ENCODE peak calls at places on chromosomes 13 and 19, in five cellular contexts. Y is stimulated activated CD4-positive, alpha-beta T cell treated with anti-CD3 and anti-CD28 coated beads, TNF-alpha, amount 100 ng/mL, for 24 hours; A is CD4-positive, CD25-positive, alpha-beta regulatory T cell; F is ACHN; R is dermis microvascular lymphatic vessel endothelial cell. J is an unnamed sample.

GRCh38 chr19:1486720-1487575 is 3.2 kb downstream of the PCSK4 start:
- DNase-seq in R (no peak), F (no peak), Y (no peak), A (no peak), J (no peak)

GRCh38 chr19:41912899-41913475 is 15.3 kb downstream of the ERFL start:
- DNase-seq in Y (no peak), R (no peak), A (no peak), F (no peak), J (no peak)

GRCh38 chr19:51427220-51427619 is 9.8 kb upstream of the SIGLEC10 start:
- DNase-seq in A (no peak), Y (no peak), F (no peak), R (no peak), J (no peak)

GRCh38 chr13:48126944-48127814 is 32.3 kb upstream of the MED4 start:
- DNase-seq in A (peak; percentile 21), F (peak; percentile 73), R (peak; percentile 67), Y (no peak), J (peak; percentile 79)

GRCh38 chr13:79435549-79435948 is 29.5 kb upstream of the RBM26 start:
- DNase-seq in Y (no peak), R (no peak), F (no peak), A (no peak), J (peak; percentile 4)

GRCh38 chr13:29125934-29126424 is 305.8 kb downstream of the MTUS2 start:
- DNase-seq in F (no peak), Y (no peak), A (no peak), R (no peak), J (no peak)

GRCh38 chr19:1366899-1367870 is 16.5 kb upstream of the NDUFS7 start:
- DNase-seq in Y (no peak), R (no peak), A (no peak), F (no peak), J (no peak)

GRCh38 chr13:110937511-110938303 is 22.8 kb upstream of the ANKRD10 start:
- DNase-seq in Y (no peak), A (no peak), R (no peak), F (no peak), J (no peak)

GRCh38 chr13:43905435-43906031 is 25.8 kb downstream of the LACC1 start:
- DNase-seq in R (peak; percentile 48), A (peak; percentile 6), F (peak; percentile 63), Y (no peak), J (peak; percentile 74)

GRCh38 chr13:48066310-48066989 is 28.5 kb downstream of the MED4 start:
- DNase-seq in A (no peak), Y (no peak), F (peak; percentile 33), R (no peak), J (peak; percentile 3)

GRCh38 chr13:71055644-71056043 is 811.4 kb downstream of the DACH1 start:
- DNase-seq in A (no peak), Y (no peak), R (no peak), F (no peak), J (no peak)

GRCh38 chr19:35044317-35045117 is 3.0 kb downstream of the HPN start:
- DNase-seq in F (peak; percentile 48), Y (no peak), A (peak; percentile 45), R (no peak), J (peak; percentile 65)

GRCh38 chr19:42254083-42254849 is 662 bp downstream of the ERF start:
- DNase-seq in F (peak; percentile 58), R (no peak), Y (peak; percentile 61), A (peak; percentile 66), J (peak; percentile 53)

GRCh38 chr13:66612983-66613382 is 617.2 kb downstream of the PCDH9 start:
- DNase-seq in R (no peak), A (no peak), Y (no peak), F (no peak), J (no peak)

GRCh38 chr19:4495471-4495870 is 22.8 kb downstream of the PLIN4 start:
- DNase-seq in F (no peak), A (no peak), R (no peak), Y (no peak), J (no peak)

GRCh38 chr19:51183629-51184028 is 41.3 kb upstream of the CD33 start:
- DNase-seq in R (no peak), F (no peak), Y (no peak), A (no peak), J (no peak)

GRCh38 chr19:4373601-4374441 is 26.5 kb downstream of the SH3GL1 start:
- DNase-seq in F (no peak), Y (no peak), R (no peak), A (no peak), J (peak; percentile 81)

GRCh38 chr13:48316826-48317510 is 13.4 kb downstream of the RB1 start:
- DNase-seq in R (no peak), Y (no peak), A (no peak), F (no peak), J (no peak)

GRCh38 chr19:19050731-19051130 is 13.1 kb upstream of the SLC25A42 start:
- DNase-seq in Y (no peak), A (no peak), R (no peak), F (no peak), J (peak; percentile 69)

GRCh38 chr19:38733493-38734175 is 10.6 kb downstream of the CAPN12 start:
- DNase-seq in Y (no peak), F (no peak), R (no peak), A (no peak), J (no peak)

J was measured in myocyte.